ENCODE peak calls at places on chromosomes 4 and X, in five cellular contexts. V is HL-60, P is NCI-H1092, O is mammary epithelial cell, U is left cardiac atrium. S is an unnamed sample.

GRCh38 chr4:123749408-123749807 is 352.8 kb downstream of the SPRY1 start:
- DNase-seq in V (no peak), P (no peak), O (no peak), U (peak), S (no peak)

GRCh38 chr4:185238750-185239149 is 29.4 kb downstream of the SNX25 start:
- DNase-seq in V (no peak), P (no peak), O (no peak), U (no peak), S (no peak)

GRCh38 chrX:24241822-24242648 is 71.8 kb downstream of the SUPT20HL2 start:
- DNase-seq in V (no peak), P (no peak), O (no peak), U (no peak), S (peak)

GRCh38 chrX:84064164-84064563 is 123.8 kb downstream of the RPS6KA6 start:
- DNase-seq in V (no peak), P (no peak), O (no peak), U (no peak), S (no peak)

GRCh38 chr4:144667500-144667899 is 21.5 kb downstream of the HHIP start:
- DNase-seq in V (no peak), P (no peak), O (no peak), U (no peak), S (no peak)

GRCh38 chrX:43644124-43644701 is 11.9 kb upstream of the MAOA start:
- DNase-seq in V (no peak), P (no peak), O (peak), U (no peak), S (peak)

GRCh38 chrX:30906726-30907125 is 17.7 kb upstream of the TAB3 start:
- DNase-seq in V (no peak), P (no peak), O (peak), U (no peak), S (peak)

GRCh38 chr4:89434364-89434988 is 126.9 kb upstream of the GPRIN3 start:
- DNase-seq in V (peak), P (peak), O (peak), U (no peak), S (peak)

GRCh38 chr4:1770245-1770644 is 22.8 kb upstream of the FGFR3 start:
- DNase-seq in V (no peak), P (no peak), O (no peak), U (no peak), S (no peak)

GRCh38 chrX:7147978-7148824 is at the start of gene PUDP:
- DNase-seq in V (no peak), P (peak), O (peak), U (peak), S (peak)

GRCh38 chr4:107248571-107248970 is 212.5 kb upstream of the DKK2 start:
- DNase-seq in V (no peak), P (no peak), O (peak), U (no peak), S (peak)

GRCh38 chr4:40087799-40088366 is 31.2 kb downstream of the N4BP2 start:
- DNase-seq in V (no peak), P (no peak), O (no peak), U (no peak), S (no peak)

GRCh38 chrX:68915778-68916177 is 87.0 kb downstream of the EFNB1 start:
- DNase-seq in V (no peak), P (no peak), O (no peak), U (no peak), S (no peak)

GRCh38 chr4:99852199-99852718 is 35.6 kb downstream of the DAPP1 start:
- DNase-seq in V (no peak), P (no peak), O (no peak), U (no peak), S (no peak)

GRCh38 chr4:88411491-88412101 is 32.9 kb downstream of the HERC6 start:
- DNase-seq in V (no peak), P (no peak), O (peak), U (no peak), S (no peak)

GRCh38 chr4:138329506-138330070 is 87.4 kb upstream of the SLC7A11 start:
- DNase-seq in V (no peak), P (no peak), O (no peak), U (no peak), S (no peak)

GRCh38 chr4:111512081-111512774 is 633.0 kb upstream of the FAM241A start:
- DNase-seq in V (no peak), P (no peak), O (peak), U (no peak), S (peak)

GRCh38 chrX:78673256-78673655 is 14.1 kb upstream of the RTL3 start:
- DNase-seq in V (peak), P (no peak), O (no peak), U (no peak), S (no peak)

GRCh38 chr4:5874811-5875465 is 17.9 kb downstream of the CRMP1 start:
- DNase-seq in V (no peak), P (no peak), O (peak), U (no peak), S (peak)

GRCh38 chr4:2814627-2815026 is 21.7 kb downstream of the SH3BP2 start:
- DNase-seq in V (no peak), P (no peak), O (no peak), U (no peak), S (no peak)

GRCh38 chr4:80500593-80500992 is 165.1 kb downstream of the CFAP299 start:
- DNase-seq in V (no peak), P (no peak), O (peak), U (no peak), S (no peak)

GRCh38 chrX:41148553-41148952 is 63.3 kb downstream of the USP9X start:
- DNase-seq in V (no peak), P (no peak), O (peak), U (no peak), S (peak)

GRCh38 chr4:43132010-43132582 is 239.6 kb downstream of the GRXCR1 start:
- DNase-seq in V (peak), P (peak), O (peak), U (peak), S (peak)

GRCh38 chrX:103774070-103774642 is 2.5 kb upstream of the PLP1 start:
- DNase-seq in V (no peak), P (peak), O (peak), U (no peak), S (peak)

GRCh38 chr4:28973591-28974350 is 1746.4 kb upstream of the PCDH7 start:
- DNase-seq in V (no peak), P (no peak), O (peak), U (no peak), S (peak)

GRCh38 chrX:155956649-155957048 is 40.8 kb upstream of the IL9R start:
- DNase-seq in V (no peak), P (no peak), O (no peak), U (no peak), S (no peak)

GRCh38 chrX:134512566-134512965 is 52.6 kb downstream of the HPRT1 start:
- DNase-seq in V (no peak), P (no peak), O (peak), U (no peak), S (peak)

GRCh38 chr4:42151568-42152506 is 618 bp downstream of the BEND4 start:
- DNase-seq in V (no peak), P (peak), O (no peak), U (peak), S (no peak)

GRCh38 chr4:82519072-82519471 is 42.7 kb downstream of the TMEM150C start:
- DNase-seq in V (no peak), P (no peak), O (no peak), U (no peak), S (no peak)

GRCh38 chr4:125735107-125735506 is 420.4 kb downstream of the FAT4 start:
- DNase-seq in V (no peak), P (no peak), O (peak), U (peak), S (peak)

GRCh38 chrX:41720125-41720780 is 3.7 kb upstream of the GPR82 start:
- DNase-seq in V (no peak), P (no peak), O (no peak), U (no peak), S (no peak)

GRCh38 chr4:101807351-101807750 is 16.8 kb downstream of the BANK1 start:
- DNase-seq in V (no peak), P (no peak), O (no peak), U (no peak), S (no peak)

GRCh38 chr4:42371306-42372063 is 25.8 kb upstream of the SHISA3 start:
- DNase-seq in V (peak), P (peak), O (peak), U (no peak), S (peak)

S was measured in RWPE1.